ENCODE peak calls at places on chromosome 21, in four cellular contexts. V, A, J and U are unnamed samples.
A peak's percentile ranks its signal among the peaks of the same experiment; 100 is the strongest.

GRCh38 chr21:17829472-17829871 is 10.3 kb upstream of the C21orf91 start:
- DNase-seq in V (no peak), A (peak; percentile 35), J (no peak), U (no peak)

GRCh38 chr21:45444385-45444784 is 39.4 kb downstream of the COL18A1 start:
- DNase-seq in V (no peak), A (no peak), J (no peak), U (no peak)

GRCh38 chr21:43744725-43745124 is 25.8 kb downstream of the PDXK start:
- DNase-seq in V (no peak), A (no peak), J (no peak), U (no peak)

GRCh38 chr21:28857720-28858119 is 135.0 kb downstream of the LTN1 start:
- DNase-seq in V (no peak), A (no peak), J (no peak), U (no peak)

GRCh38 chr21:45371649-45372048 is 33.3 kb upstream of the COL18A1 start:
- DNase-seq in V (no peak), A (no peak), J (no peak), U (no peak)

GRCh38 chr21:33388188-33388587 is 15.0 kb upstream of the IFNGR2 start:
- DNase-seq in V (no peak), A (no peak), J (no peak), U (no peak)

GRCh38 chr21:17828223-17828622 is 9.1 kb upstream of the C21orf91 start:
- DNase-seq in V (no peak), A (peak; percentile 57), J (no peak), U (no peak)

GRCh38 chr21:42580076-42580792 is 66.6 kb downstream of the SLC37A1 start:
- DNase-seq in V (no peak), A (no peak), J (peak; percentile 1), U (no peak)

GRCh38 chr21:45739218-45740087 is 95.9 kb downstream of the PCBP3 start:
- DNase-seq in V (no peak), A (no peak), J (no peak), U (no peak)

GRCh38 chr21:28089599-28090421 is 902.9 kb downstream of the LTN1 start:
- DNase-seq in V (peak; percentile 44), A (peak; percentile 13), J (no peak), U (peak; percentile 52)

GRCh38 chr21:26027696-26028095 is 142.9 kb downstream of the APP start:
- DNase-seq in V (no peak), A (peak; percentile 24), J (no peak), U (no peak)

GRCh38 chr21:42263591-42264131 is 44.7 kb downstream of the ABCG1 start:
- DNase-seq in V (no peak), A (no peak), J (no peak), U (peak; percentile 62)

GRCh38 chr21:40447016-40447415 is 399.9 kb downstream of the DSCAM start:
- DNase-seq in V (no peak), A (no peak), J (no peak), U (no peak)

GRCh38 chr21:25528511-25528910 is 78.8 kb downstream of the MRPL39 start:
- DNase-seq in V (peak; percentile 68), A (no peak), J (no peak), U (no peak)

GRCh38 chr21:32406405-32406804 is 6.1 kb upstream of the EVA1C start:
- DNase-seq in V (no peak), A (no peak), J (peak; percentile 68), U (no peak)

GRCh38 chr21:45891388-45892155 is 90.0 kb upstream of the COL6A1 start:
- DNase-seq in V (no peak), A (no peak), J (no peak), U (peak; percentile 53)